ENCODE peak calls at places on chromosome 15, in eight cellular contexts. One of them, this sample, is unnamed.

GRCh38 chr15:96158938-96159337 is 171.6 kb upstream of the NR2F2 start:
- ATAC-seq in HepG2: peak
- ATAC-seq in Panc1: no peak
- ATAC-seq in HCT116: no peak
- ATAC-seq in K562: no peak
- ATAC-seq in GM23338: no peak
- ATAC-seq in upper lobe of left lung: no peak
- ATAC-seq in GM12878: no peak
- ATAC-seq in this sample: peak

GRCh38 chr15:98658831-98659699 is 10.7 kb downstream of the IGF1R start:
- ATAC-seq in HepG2: peak
- ATAC-seq in Panc1: peak
- ATAC-seq in HCT116: peak
- ATAC-seq in K562: peak
- ATAC-seq in GM23338: peak
- ATAC-seq in upper lobe of left lung: peak
- ATAC-seq in GM12878: peak
- ATAC-seq in this sample: peak

GRCh38 chr15:85865070-85865684 is 70.5 kb upstream of the KLHL25 start:
- ATAC-seq in HepG2: peak
- ATAC-seq in Panc1: peak
- ATAC-seq in HCT116: peak
- ATAC-seq in K562: peak
- ATAC-seq in GM23338: peak
- ATAC-seq in upper lobe of left lung: no peak
- ATAC-seq in GM12878: peak
- ATAC-seq in this sample: no peak

GRCh38 chr15:85974348-85974705 is 105.3 kb upstream of the AGBL1 start:
- ATAC-seq in HepG2: peak
- ATAC-seq in Panc1: no peak
- ATAC-seq in HCT116: no peak
- ATAC-seq in K562: no peak
- ATAC-seq in GM23338: no peak
- ATAC-seq in upper lobe of left lung: no peak
- ATAC-seq in GM12878: no peak
- ATAC-seq in this sample: no peak

GRCh38 chr15:92224843-92225242 is 168.8 kb upstream of the ST8SIA2 start:
- ATAC-seq in HepG2: no peak
- ATAC-seq in Panc1: no peak
- ATAC-seq in HCT116: no peak
- ATAC-seq in K562: no peak
- ATAC-seq in GM23338: no peak
- ATAC-seq in upper lobe of left lung: no peak
- ATAC-seq in GM12878: no peak
- ATAC-seq in this sample: no peak

GRCh38 chr15:23648920-23649515 is 1.4 kb upstream of the MAGEL2 start:
- ATAC-seq in HepG2: peak
- ATAC-seq in Panc1: peak
- ATAC-seq in HCT116: peak
- ATAC-seq in K562: peak
- ATAC-seq in GM23338: peak
- ATAC-seq in upper lobe of left lung: no peak
- ATAC-seq in GM12878: no peak
- ATAC-seq in this sample: no peak

GRCh38 chr15:66240240-66240842 is 13.2 kb downstream of the MEGF11 start:
- ATAC-seq in HepG2: no peak
- ATAC-seq in Panc1: no peak
- ATAC-seq in HCT116: no peak
- ATAC-seq in K562: no peak
- ATAC-seq in GM23338: no peak
- ATAC-seq in upper lobe of left lung: peak
- ATAC-seq in GM12878: no peak
- ATAC-seq in this sample: no peak

GRCh38 chr15:23823508-23823907 is 136.4 kb upstream of the NDN start:
- ATAC-seq in HepG2: peak
- ATAC-seq in Panc1: no peak
- ATAC-seq in HCT116: no peak
- ATAC-seq in K562: peak
- ATAC-seq in GM23338: peak
- ATAC-seq in upper lobe of left lung: peak
- ATAC-seq in GM12878: no peak
- ATAC-seq in this sample: no peak

GRCh38 chr15:42891569-42891968 is 29.0 kb downstream of the TTBK2 start:
- ATAC-seq in HepG2: no peak
- ATAC-seq in Panc1: no peak
- ATAC-seq in HCT116: no peak
- ATAC-seq in K562: no peak
- ATAC-seq in GM23338: no peak
- ATAC-seq in upper lobe of left lung: no peak
- ATAC-seq in GM12878: peak
- ATAC-seq in this sample: no peak

GRCh38 chr15:25793354-25794050 is 69.6 kb downstream of the ATP10A start:
- ATAC-seq in HepG2: no peak
- ATAC-seq in Panc1: no peak
- ATAC-seq in HCT116: no peak
- ATAC-seq in K562: no peak
- ATAC-seq in GM23338: no peak
- ATAC-seq in upper lobe of left lung: no peak
- ATAC-seq in GM12878: peak
- ATAC-seq in this sample: no peak

GRCh38 chr15:92666780-92667179 is 11.2 kb upstream of the FAM174B start:
- ATAC-seq in HepG2: peak
- ATAC-seq in Panc1: peak
- ATAC-seq in HCT116: no peak
- ATAC-seq in K562: no peak
- ATAC-seq in GM23338: no peak
- ATAC-seq in upper lobe of left lung: peak
- ATAC-seq in GM12878: no peak
- ATAC-seq in this sample: peak

GRCh38 chr15:79978694-79979519 is 7.9 kb upstream of the BCL2A1 start:
- ATAC-seq in HepG2: peak
- ATAC-seq in Panc1: peak
- ATAC-seq in HCT116: no peak
- ATAC-seq in K562: peak
- ATAC-seq in GM23338: no peak
- ATAC-seq in upper lobe of left lung: peak
- ATAC-seq in GM12878: peak
- ATAC-seq in this sample: peak

GRCh38 chr15:67146875-67147381 is 81.5 kb downstream of the SMAD3 start:
- ATAC-seq in HepG2: peak
- ATAC-seq in Panc1: peak
- ATAC-seq in HCT116: peak
- ATAC-seq in K562: no peak
- ATAC-seq in GM23338: peak
- ATAC-seq in upper lobe of left lung: peak
- ATAC-seq in GM12878: no peak
- ATAC-seq in this sample: peak

GRCh38 chr15:57557810-57558209 is 33.9 kb upstream of the MYZAP start:
- ATAC-seq in HepG2: no peak
- ATAC-seq in Panc1: no peak
- ATAC-seq in HCT116: no peak
- ATAC-seq in K562: no peak
- ATAC-seq in GM23338: no peak
- ATAC-seq in upper lobe of left lung: no peak
- ATAC-seq in GM12878: no peak
- ATAC-seq in this sample: no peak

DNA sequence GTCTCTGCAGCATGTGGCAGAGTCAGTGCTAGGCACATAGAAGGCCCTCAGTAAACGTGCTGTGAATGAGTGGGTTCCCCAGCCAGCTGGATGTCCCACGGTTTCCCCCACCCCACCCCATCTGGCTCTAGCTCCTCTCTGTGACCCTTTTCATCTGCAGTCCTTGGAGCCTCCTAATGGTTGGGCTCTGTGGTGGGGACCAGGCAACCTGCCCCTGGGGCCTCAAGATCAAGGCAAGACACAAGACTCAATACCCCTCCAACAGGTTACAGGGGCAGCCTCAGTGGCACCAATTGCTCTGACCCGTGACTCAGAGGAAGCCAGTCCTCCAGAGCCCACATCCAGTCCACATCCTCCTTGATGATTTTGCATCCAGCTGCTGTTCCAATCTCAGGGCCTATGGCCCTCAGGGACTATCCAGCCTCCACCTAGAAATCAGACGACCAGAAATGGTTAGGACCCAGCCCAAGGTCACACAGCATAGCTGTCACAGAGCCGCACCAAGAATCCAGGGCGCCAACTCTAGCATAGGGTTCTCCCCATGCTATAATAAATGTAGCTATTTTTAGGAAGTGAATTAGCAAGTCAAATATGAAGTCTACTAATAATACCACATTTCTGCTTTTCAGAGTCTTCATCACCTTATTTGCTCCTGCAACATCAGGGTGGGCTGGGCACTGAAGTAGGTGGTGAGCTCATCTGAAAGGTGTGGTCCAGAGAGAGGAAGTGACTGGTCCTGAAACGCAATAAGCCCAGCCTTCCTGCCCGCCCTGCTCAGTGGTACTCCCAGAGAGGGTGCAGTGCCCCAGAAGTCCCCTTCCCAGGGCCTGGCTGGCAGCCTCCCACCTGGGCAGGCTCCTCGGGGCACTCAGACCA is 17.4 kb upstream of the CYP11A1 start:
- ATAC-seq in HepG2: no peak
- ATAC-seq in Panc1: no peak
- ATAC-seq in HCT116: peak
- ATAC-seq in K562: no peak
- ATAC-seq in GM23338: no peak
- ATAC-seq in upper lobe of left lung: peak
- ATAC-seq in GM12878: peak
- ATAC-seq in this sample: peak
- TF ChIP-seq POLR2AphosphoS5 in HepG2: no peak
- TF ChIP-seq POLR2AphosphoS5 in Panc1: no peak
- TF ChIP-seq POLR2AphosphoS5 in HCT116: peak
- TF ChIP-seq POLR2AphosphoS5 in K562: no peak
- TF ChIP-seq POLR2AphosphoS5 in GM23338: no peak
- TF ChIP-seq POLR2AphosphoS5 in upper lobe of left lung: no peak
- TF ChIP-seq POLR2AphosphoS5 in GM12878: peak
- TF ChIP-seq POLR2AphosphoS5 in this sample: no peak

DNA sequence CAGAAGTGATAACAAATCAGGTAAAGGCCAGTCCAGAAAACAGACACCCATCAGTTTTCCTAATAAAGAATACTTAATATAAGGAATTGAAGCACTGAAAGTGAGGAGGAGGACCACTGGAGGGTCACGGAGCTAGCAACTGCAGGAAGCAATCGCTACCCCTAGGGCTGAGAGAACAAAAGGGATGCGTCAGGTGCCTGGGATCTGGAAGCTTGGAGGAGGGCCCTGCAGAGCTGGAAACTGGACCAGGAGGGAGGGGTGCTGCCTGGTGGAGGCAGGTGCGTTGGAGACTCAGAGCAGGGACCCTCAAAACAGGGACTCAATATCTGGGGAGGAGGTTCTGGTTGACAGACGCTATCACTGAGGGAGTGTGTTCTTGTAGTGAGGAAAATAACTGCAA is 308.1 kb upstream of the RASGRP1 start:
- ATAC-seq in HepG2: no peak
- ATAC-seq in Panc1: no peak
- ATAC-seq in HCT116: no peak
- ATAC-seq in K562: no peak
- ATAC-seq in GM23338: peak
- ATAC-seq in upper lobe of left lung: no peak
- ATAC-seq in GM12878: no peak
- ATAC-seq in this sample: no peak
- TF ChIP-seq CTCF in HepG2: no peak
- TF ChIP-seq CTCF in Panc1: no peak
- TF ChIP-seq CTCF in HCT116: no peak
- TF ChIP-seq CTCF in K562: no peak
- TF ChIP-seq CTCF in GM23338: no peak
- TF ChIP-seq CTCF in upper lobe of left lung: no peak
- TF ChIP-seq CTCF in GM12878: no peak
- TF ChIP-seq CTCF in this sample: no peak

DNA sequence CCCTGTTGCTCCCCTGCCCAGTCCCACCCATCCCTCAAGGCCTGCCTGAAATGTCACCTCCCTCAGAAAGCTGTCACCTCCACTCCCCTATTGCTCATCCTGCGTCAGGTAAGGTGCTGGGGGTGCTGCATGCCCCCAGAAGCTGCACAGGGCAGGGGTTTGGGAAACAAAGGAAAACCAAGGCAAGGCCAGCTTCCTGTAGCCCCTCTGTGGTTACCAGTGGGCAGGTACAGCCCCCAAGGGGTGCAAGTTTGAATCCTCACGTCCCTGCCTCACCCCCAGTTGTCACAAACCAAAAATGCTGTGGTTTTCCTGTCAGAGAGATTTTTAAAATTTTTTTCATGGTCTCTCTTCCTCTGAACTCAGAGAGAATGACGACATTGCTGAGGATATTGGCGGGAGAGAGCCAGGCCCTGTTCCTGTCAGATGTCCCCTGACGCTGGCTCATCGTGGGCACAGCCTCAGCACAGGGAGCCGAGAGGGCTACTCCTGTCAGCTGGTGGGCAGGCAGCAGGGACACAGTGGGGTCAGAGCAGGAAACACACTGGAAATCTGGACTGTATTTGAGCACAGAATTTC is 27.0 kb downstream of the PSTPIP1 start:
- ATAC-seq in HepG2: no peak
- ATAC-seq in Panc1: no peak
- ATAC-seq in HCT116: no peak
- ATAC-seq in K562: no peak
- ATAC-seq in GM23338: no peak
- ATAC-seq in upper lobe of left lung: no peak
- ATAC-seq in GM12878: peak
- ATAC-seq in this sample: no peak
- TF ChIP-seq POLR2AphosphoS5 in HepG2: no peak
- TF ChIP-seq POLR2AphosphoS5 in Panc1: no peak
- TF ChIP-seq POLR2AphosphoS5 in HCT116: no peak
- TF ChIP-seq POLR2AphosphoS5 in K562: no peak
- TF ChIP-seq POLR2AphosphoS5 in GM23338: no peak
- TF ChIP-seq POLR2AphosphoS5 in upper lobe of left lung: no peak
- TF ChIP-seq POLR2AphosphoS5 in GM12878: no peak
- TF ChIP-seq POLR2AphosphoS5 in this sample: no peak

GRCh38 chr15:77905301-77905920 is 172.1 kb downstream of the TBC1D2B start:
- ATAC-seq in HepG2: no peak
- ATAC-seq in Panc1: no peak
- ATAC-seq in HCT116: no peak
- ATAC-seq in K562: no peak
- ATAC-seq in GM23338: no peak
- ATAC-seq in upper lobe of left lung: peak
- ATAC-seq in GM12878: no peak
- ATAC-seq in this sample: no peak

GRCh38 chr15:77904436-77904821 is 173.1 kb downstream of the TBC1D2B start:
- ATAC-seq in HepG2: no peak
- ATAC-seq in Panc1: no peak
- ATAC-seq in HCT116: no peak
- ATAC-seq in K562: no peak
- ATAC-seq in GM23338: no peak
- ATAC-seq in upper lobe of left lung: no peak
- ATAC-seq in GM12878: no peak
- ATAC-seq in this sample: no peak

GRCh38 chr15:77909131-77909940 is 168.2 kb downstream of the TBC1D2B start:
- ATAC-seq in HepG2: no peak
- ATAC-seq in Panc1: no peak
- ATAC-seq in HCT116: no peak
- ATAC-seq in K562: no peak
- ATAC-seq in GM23338: no peak
- ATAC-seq in upper lobe of left lung: no peak
- ATAC-seq in GM12878: no peak
- ATAC-seq in this sample: no peak

GRCh38 chr15:77904901-77905300 is 172.6 kb downstream of the TBC1D2B start:
- ATAC-seq in HepG2: no peak
- ATAC-seq in Panc1: no peak
- ATAC-seq in HCT116: no peak
- ATAC-seq in K562: no peak
- ATAC-seq in GM23338: no peak
- ATAC-seq in upper lobe of left lung: no peak
- ATAC-seq in GM12878: no peak
- ATAC-seq in this sample: no peak

GRCh38 chr15:77907824-77908751 is 169.4 kb downstream of the TBC1D2B start:
- ATAC-seq in HepG2: peak
- ATAC-seq in Panc1: peak
- ATAC-seq in HCT116: peak
- ATAC-seq in K562: peak
- ATAC-seq in GM23338: peak
- ATAC-seq in upper lobe of left lung: no peak
- ATAC-seq in GM12878: peak
- ATAC-seq in this sample: no peak
- TF ChIP-seq CTCF in HepG2: peak
- TF ChIP-seq CTCF in Panc1: peak
- TF ChIP-seq CTCF in HCT116: peak
- TF ChIP-seq CTCF in K562: peak
- TF ChIP-seq CTCF in GM23338: peak
- TF ChIP-seq CTCF in upper lobe of left lung: peak
- TF ChIP-seq CTCF in GM12878: peak
- TF ChIP-seq CTCF in this sample: no peak